ENCODE peak calls at places on chromosomes 4 and X, in six cellular contexts. One of them, this sample, is unnamed.

GRCh38 chr4:7744131-7744804 is 195.4 kb downstream of the AFAP1 start:
- DNase-seq in mesenchymal stem cell: no peak
- DNase-seq in H9: no peak
- DNase-seq in neuronal stem cell: no peak
- DNase-seq in H1: no peak
- DNase-seq in mesendoderm: no peak
- DNase-seq in this sample: no peak

GRCh38 chr4:124936427-124936826 is 223.9 kb upstream of the ANKRD50 start:
- DNase-seq in mesenchymal stem cell: peak
- DNase-seq in H9: no peak
- DNase-seq in neuronal stem cell: no peak
- DNase-seq in H1: no peak
- DNase-seq in mesendoderm: peak
- DNase-seq in this sample: peak

GRCh38 chrX:148535639-148536038 is 35.2 kb downstream of the AFF2 start:
- DNase-seq in mesenchymal stem cell: no peak
- DNase-seq in H9: no peak
- DNase-seq in neuronal stem cell: no peak
- DNase-seq in H1: no peak
- DNase-seq in mesendoderm: no peak
- DNase-seq in this sample: no peak

GRCh38 chr4:175947117-175947722 is 118.4 kb upstream of the WDR17 start:
- DNase-seq in mesenchymal stem cell: peak
- DNase-seq in H9: no peak
- DNase-seq in neuronal stem cell: no peak
- DNase-seq in H1: no peak
- DNase-seq in mesendoderm: peak
- DNase-seq in this sample: peak

GRCh38 chr4:46931981-46932380 is 22.9 kb upstream of the COX7B2 start:
- DNase-seq in mesenchymal stem cell: peak
- DNase-seq in H9: peak
- DNase-seq in neuronal stem cell: peak
- DNase-seq in H1: no peak
- DNase-seq in mesendoderm: peak
- DNase-seq in this sample: peak

GRCh38 chrX:114675365-114675764 is 91.5 kb downstream of the HTR2C start:
- DNase-seq in mesenchymal stem cell: peak
- DNase-seq in H9: no peak
- DNase-seq in neuronal stem cell: no peak
- DNase-seq in H1: no peak
- DNase-seq in mesendoderm: peak
- DNase-seq in this sample: no peak

GRCh38 chr4:40987151-40987550 is 227.2 kb downstream of the APBB2 start:
- DNase-seq in mesenchymal stem cell: no peak
- DNase-seq in H9: no peak
- DNase-seq in neuronal stem cell: no peak
- DNase-seq in H1: no peak
- DNase-seq in mesendoderm: no peak
- DNase-seq in this sample: no peak

GRCh38 chrX:13495232-13495631 is 74.2 kb upstream of the EGFL6 start:
- DNase-seq in mesenchymal stem cell: no peak
- DNase-seq in H9: no peak
- DNase-seq in neuronal stem cell: no peak
- DNase-seq in H1: no peak
- DNase-seq in mesendoderm: no peak
- DNase-seq in this sample: no peak

GRCh38 chr4:64539234-64539849 is 130.1 kb upstream of the TECRL start:
- DNase-seq in mesenchymal stem cell: peak
- DNase-seq in H9: peak
- DNase-seq in neuronal stem cell: peak
- DNase-seq in H1: no peak
- DNase-seq in mesendoderm: peak
- DNase-seq in this sample: peak

GRCh38 chr4:48896845-48897244 is 9.7 kb downstream of the OCIAD2 start:
- DNase-seq in mesenchymal stem cell: no peak
- DNase-seq in H9: no peak
- DNase-seq in neuronal stem cell: no peak
- DNase-seq in H1: no peak
- DNase-seq in mesendoderm: no peak
- DNase-seq in this sample: no peak

GRCh38 chrX:2479420-2479780 is 21.4 kb downstream of the DHRSX start:
- DNase-seq in mesenchymal stem cell: no peak
- DNase-seq in H9: no peak
- DNase-seq in neuronal stem cell: no peak
- DNase-seq in H1: no peak
- DNase-seq in mesendoderm: no peak
- DNase-seq in this sample: no peak

GRCh38 chr4:153160856-153161598 is 43.2 kb upstream of the TRIM2 start:
- DNase-seq in mesenchymal stem cell: no peak
- DNase-seq in H9: no peak
- DNase-seq in neuronal stem cell: no peak
- DNase-seq in H1: no peak
- DNase-seq in mesendoderm: no peak
- DNase-seq in this sample: no peak

GRCh38 chr4:138639018-138639876 is 376.3 kb upstream of the NOCT start:
- DNase-seq in mesenchymal stem cell: peak
- DNase-seq in H9: no peak
- DNase-seq in neuronal stem cell: no peak
- DNase-seq in H1: no peak
- DNase-seq in mesendoderm: no peak
- DNase-seq in this sample: peak

GRCh38 chrX:13511557-13512330 is 57.7 kb upstream of the EGFL6 start:
- DNase-seq in mesenchymal stem cell: peak
- DNase-seq in H9: no peak
- DNase-seq in neuronal stem cell: no peak
- DNase-seq in H1: no peak
- DNase-seq in mesendoderm: no peak
- DNase-seq in this sample: no peak

GRCh38 chr4:180923476-180923875 is 1319.7 kb upstream of the TENM3 start:
- DNase-seq in mesenchymal stem cell: peak
- DNase-seq in H9: no peak
- DNase-seq in neuronal stem cell: no peak
- DNase-seq in H1: no peak
- DNase-seq in mesendoderm: peak
- DNase-seq in this sample: peak

GRCh38 chr4:90240333-90240732 is 113.1 kb downstream of the CCSER1 start:
- DNase-seq in mesenchymal stem cell: no peak
- DNase-seq in H9: no peak
- DNase-seq in neuronal stem cell: no peak
- DNase-seq in H1: no peak
- DNase-seq in mesendoderm: peak
- DNase-seq in this sample: no peak

GRCh38 chrX:135327299-135327698 is 18.0 kb downstream of the ETDC start:
- DNase-seq in mesenchymal stem cell: peak
- DNase-seq in H9: no peak
- DNase-seq in neuronal stem cell: no peak
- DNase-seq in H1: no peak
- DNase-seq in mesendoderm: no peak
- DNase-seq in this sample: peak

GRCh38 chrX:106928227-106928626 is 8.0 kb downstream of the CLDN2 start:
- DNase-seq in mesenchymal stem cell: no peak
- DNase-seq in H9: no peak
- DNase-seq in neuronal stem cell: no peak
- DNase-seq in H1: no peak
- DNase-seq in mesendoderm: no peak
- DNase-seq in this sample: no peak

GRCh38 chr4:38884254-38884653 is 16.6 kb downstream of the FAM114A1 start:
- DNase-seq in mesenchymal stem cell: no peak
- DNase-seq in H9: no peak
- DNase-seq in neuronal stem cell: no peak
- DNase-seq in H1: no peak
- DNase-seq in mesendoderm: no peak
- DNase-seq in this sample: no peak

GRCh38 chr4:123588631-123589223 is 192.1 kb downstream of the SPRY1 start:
- DNase-seq in mesenchymal stem cell: peak
- DNase-seq in H9: no peak
- DNase-seq in neuronal stem cell: no peak
- DNase-seq in H1: no peak
- DNase-seq in mesendoderm: no peak
- DNase-seq in this sample: peak

GRCh38 chrX:107978707-107979307 is 3.4 kb downstream of the TEX13B start:
- DNase-seq in mesenchymal stem cell: peak
- DNase-seq in H9: peak
- DNase-seq in neuronal stem cell: peak
- DNase-seq in H1: no peak
- DNase-seq in mesendoderm: peak
- DNase-seq in this sample: peak

GRCh38 chrX:80747832-80748231 is 61.8 kb downstream of the BRWD3 start:
- DNase-seq in mesenchymal stem cell: no peak
- DNase-seq in H9: no peak
- DNase-seq in neuronal stem cell: no peak
- DNase-seq in H1: no peak
- DNase-seq in mesendoderm: no peak
- DNase-seq in this sample: peak

GRCh38 chrX:133670394-133670793 is 255.1 kb upstream of the GPC4 start:
- DNase-seq in mesenchymal stem cell: peak
- DNase-seq in H9: no peak
- DNase-seq in neuronal stem cell: peak
- DNase-seq in H1: no peak
- DNase-seq in mesendoderm: peak
- DNase-seq in this sample: peak

GRCh38 chr4:101349346-101350064 is 2.2 kb upstream of the PPP3CA start:
- DNase-seq in mesenchymal stem cell: no peak
- DNase-seq in H9: no peak
- DNase-seq in neuronal stem cell: no peak
- DNase-seq in H1: no peak
- DNase-seq in mesendoderm: no peak
- DNase-seq in this sample: no peak

GRCh38 chrX:49137492-49137891 is 14.0 kb upstream of the GPKOW start:
- DNase-seq in mesenchymal stem cell: no peak
- DNase-seq in H9: no peak
- DNase-seq in neuronal stem cell: no peak
- DNase-seq in H1: no peak
- DNase-seq in mesendoderm: peak
- DNase-seq in this sample: no peak

GRCh38 chr4:126761947-126762650 is 870.7 kb upstream of the INTU start:
- DNase-seq in mesenchymal stem cell: no peak
- DNase-seq in H9: no peak
- DNase-seq in neuronal stem cell: no peak
- DNase-seq in H1: no peak
- DNase-seq in mesendoderm: no peak
- DNase-seq in this sample: no peak

GRCh38 chrX:34880656-34881055 is 61.9 kb upstream of the FAM47B start:
- DNase-seq in mesenchymal stem cell: peak
- DNase-seq in H9: no peak
- DNase-seq in neuronal stem cell: no peak
- DNase-seq in H1: no peak
- DNase-seq in mesendoderm: no peak
- DNase-seq in this sample: peak

GRCh38 chrX:26664919-26665318 is 448.9 kb downstream of the MAGEB5 start:
- DNase-seq in mesenchymal stem cell: no peak
- DNase-seq in H9: no peak
- DNase-seq in neuronal stem cell: no peak
- DNase-seq in H1: no peak
- DNase-seq in mesendoderm: no peak
- DNase-seq in this sample: no peak
- H4K8ac ChIP-seq in mesenchymal stem cell: no peak
- H4K8ac ChIP-seq in H9: no peak
- H4K8ac ChIP-seq in neuronal stem cell: no peak
- H4K8ac ChIP-seq in H1: no peak
- H4K8ac ChIP-seq in mesendoderm: no peak
- H4K8ac ChIP-seq in this sample: no peak

DNA sequence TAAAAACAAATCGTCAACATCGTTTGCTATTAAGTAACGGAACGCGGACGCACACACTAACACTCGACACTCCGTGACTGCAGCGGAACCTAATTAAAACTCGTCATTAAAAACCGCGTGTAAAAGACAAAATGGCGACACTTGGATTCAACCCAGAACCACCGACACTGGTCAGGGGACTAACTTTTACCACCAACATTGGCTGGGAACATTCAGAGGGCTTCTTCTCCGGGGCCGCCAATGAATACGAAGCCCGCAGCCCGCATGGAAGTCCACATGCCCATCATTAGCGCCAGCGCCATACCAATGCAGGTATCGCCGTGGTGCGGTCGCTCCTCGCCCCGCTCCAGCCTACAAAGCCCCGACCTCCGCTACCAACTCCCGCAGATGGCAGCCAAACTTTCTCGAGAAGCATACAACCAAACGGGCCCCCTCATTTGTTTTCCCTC is 498 bp downstream of the RBMX start:
- DNase-seq in mesenchymal stem cell: peak
- DNase-seq in H9: no peak
- DNase-seq in neuronal stem cell: no peak
- DNase-seq in H1: peak
- DNase-seq in mesendoderm: peak
- DNase-seq in this sample: no peak
- H2BK15ac ChIP-seq in mesenchymal stem cell: no peak
- H2BK15ac ChIP-seq in H9: no peak
- H2BK15ac ChIP-seq in neuronal stem cell: no peak
- H2BK15ac ChIP-seq in H1: no peak
- H2BK15ac ChIP-seq in mesendoderm: no peak
- H2BK15ac ChIP-seq in this sample: no peak

DNA sequence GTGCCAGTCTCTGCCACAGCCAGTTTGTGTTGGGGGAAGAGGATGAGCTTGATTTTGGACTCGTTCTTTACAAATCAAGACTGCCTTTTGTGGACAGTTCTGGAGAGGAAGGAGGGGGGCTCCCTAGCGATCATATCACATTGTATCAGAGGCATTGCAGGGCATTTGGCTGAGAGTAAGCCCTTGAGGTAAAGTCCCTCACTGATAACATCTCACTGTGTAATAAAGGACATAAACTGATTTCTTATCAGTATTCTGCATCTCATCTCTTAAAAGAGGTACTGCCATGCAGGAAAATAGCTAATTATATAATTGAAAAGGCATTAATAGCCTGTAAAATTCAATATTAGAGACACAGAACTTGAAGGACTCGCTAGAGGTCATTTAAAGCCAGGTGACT is 6.1 kb upstream of the IGFBP7 start:
- DNase-seq in mesenchymal stem cell: no peak
- DNase-seq in H9: no peak
- DNase-seq in neuronal stem cell: no peak
- DNase-seq in H1: no peak
- DNase-seq in mesendoderm: no peak
- DNase-seq in this sample: no peak
- H3K4me2 ChIP-seq in mesenchymal stem cell: no peak
- H3K4me2 ChIP-seq in H9: no peak
- H3K4me2 ChIP-seq in neuronal stem cell: no peak
- H3K4me2 ChIP-seq in H1: no peak
- H3K4me2 ChIP-seq in mesendoderm: no peak
- H3K4me2 ChIP-seq in this sample: no peak

GRCh38 chrX:14873676-14874049 is 442 bp downstream of the MOSPD2 start:
- DNase-seq in mesenchymal stem cell: no peak
- DNase-seq in H9: no peak
- DNase-seq in neuronal stem cell: no peak
- DNase-seq in H1: no peak
- DNase-seq in mesendoderm: no peak
- DNase-seq in this sample: no peak
- H4K8ac ChIP-seq in mesenchymal stem cell: no peak
- H4K8ac ChIP-seq in H9: no peak
- H4K8ac ChIP-seq in neuronal stem cell: no peak
- H4K8ac ChIP-seq in H1: peak
- H4K8ac ChIP-seq in mesendoderm: no peak
- H4K8ac ChIP-seq in this sample: peak